ENCODE peak calls at places on chromosome 6, in ten cellular contexts. A is Peyer's patch, N is IMR-90, K is uterus, D is PC-9, P is psoas muscle, S is A673, J is tibial artery, Q is heart left ventricle, X is stomach. O is an unnamed sample.

GRCh38 chr6:42313941-42314570 is 96.4 kb upstream of the MRPS10 start:
- DNase-seq in A (no peak), K (no peak), N (peak), X (no peak), J (no peak), P (no peak), Q (no peak), S (no peak), D (no peak), O (no peak)

GRCh38 chr6:141700836-141701235 is 431.9 kb upstream of the GJE1 start:
- DNase-seq in S (peak), K (no peak), Q (no peak), J (no peak), N (peak), D (no peak), P (no peak), X (no peak), A (no peak), O (no peak)

GRCh38 chr6:152220785-152221184 is 413.3 kb downstream of the ESR1 start:
- DNase-seq in Q (peak), S (no peak), N (no peak), P (no peak), X (no peak), K (no peak), D (no peak), J (no peak), A (no peak), O (no peak)

GRCh38 chr6:143110996-143111395 is 50.3 kb downstream of the AIG1 start:
- DNase-seq in X (no peak), D (no peak), S (no peak), P (no peak), N (peak), Q (no peak), J (no peak), A (no peak), K (no peak), O (no peak)

GRCh38 chr6:128882560-128882959 is 378 bp upstream of the LAMA2 start:
- DNase-seq in A (no peak), P (no peak), K (no peak), X (no peak), N (peak), Q (no peak), D (no peak), S (no peak), J (no peak), O (no peak)

GRCh38 chr6:145814035-145814500 is 527 bp downstream of the FBXO30 start:
- DNase-seq in N (no peak), P (peak), K (no peak), J (no peak), A (peak), S (peak), D (no peak), X (no peak), Q (no peak), O (no peak)

GRCh38 chr6:56959938-56960337 is 5.0 kb downstream of the BEND6 start:
- DNase-seq in Q (no peak), N (peak), A (no peak), P (no peak), X (no peak), J (no peak), S (no peak), D (no peak), K (no peak), O (no peak)

GRCh38 chr6:15793288-15793687 is 130.5 kb upstream of the DTNBP1 start:
- DNase-seq in D (no peak), A (no peak), X (no peak), Q (no peak), K (no peak), S (no peak), P (peak), N (peak), J (no peak), O (no peak)

GRCh38 chr6:166579234-166579575 is 7.3 kb downstream of the RAMACL start:
- DNase-seq in D (no peak), J (no peak), P (no peak), Q (no peak), X (no peak), A (no peak), K (no peak), N (no peak), S (peak), O (no peak)

GRCh38 chr6:8506123-8506522 is 70.8 kb upstream of the SLC35B3 start:
- DNase-seq in K (no peak), N (no peak), X (no peak), Q (no peak), J (no peak), A (no peak), P (no peak), S (peak), D (no peak), O (no peak)

GRCh38 chr6:5981274-5982026 is 25.3 kb downstream of the NRN1 start:
- DNase-seq in A (no peak), J (no peak), K (no peak), Q (no peak), N (peak), D (no peak), P (no peak), X (no peak), S (peak), O (no peak)

DNA sequence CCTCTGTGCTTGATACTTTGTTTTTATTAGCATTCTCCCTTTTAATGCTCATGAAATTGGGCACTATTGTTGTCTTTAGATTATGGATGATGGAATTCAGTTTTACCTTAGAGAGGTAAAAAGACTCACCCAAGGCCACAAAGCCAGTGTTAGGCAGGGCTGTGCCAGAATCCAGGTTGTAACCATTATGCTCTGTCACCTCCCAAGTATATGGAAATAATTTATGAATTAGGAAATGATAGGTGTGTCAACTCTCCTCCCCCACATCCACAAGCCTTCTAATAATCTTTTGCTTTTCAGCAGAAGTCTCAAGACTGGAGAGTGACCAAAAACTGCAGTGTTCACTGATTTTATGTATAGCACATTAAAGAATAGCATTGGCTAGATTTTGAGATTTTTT is 13.0 kb downstream of the DCBLD1 start:
- DNase-seq in D (no peak), A (no peak), K (no peak), X (no peak), S (no peak), P (no peak), Q (no peak), J (no peak), N (no peak), O (no peak)
- H3K27ac ChIP-seq in D (no peak), A (no peak), K (no peak), X (no peak), S (no peak), P (no peak), Q (no peak), J (no peak), N (peak), O (no peak)

DNA sequence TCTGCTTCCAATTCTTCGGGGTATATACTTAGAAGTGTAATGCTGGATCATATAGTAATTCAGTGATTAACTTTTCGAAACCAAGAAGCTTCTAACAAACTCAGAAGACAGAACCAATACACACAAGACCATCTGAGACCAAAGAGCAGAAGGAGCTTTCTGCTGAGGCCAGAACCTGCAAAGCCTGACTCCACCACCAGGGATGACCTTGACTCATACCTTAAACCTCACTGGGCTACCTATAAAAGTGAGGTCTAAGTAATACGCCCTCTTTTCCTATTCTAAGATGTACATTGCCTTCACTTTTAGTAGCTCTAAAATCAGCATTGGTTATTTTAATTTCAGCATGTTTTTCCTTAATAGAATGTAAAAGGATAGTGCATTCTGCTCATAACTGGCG is 84.8 kb downstream of the FOXF2 start:
- DNase-seq in K (no peak), D (no peak), N (no peak), J (no peak), A (no peak), Q (no peak), P (no peak), X (no peak), S (no peak), O (no peak)
- TF ChIP-seq CTCF in K (no peak), D (peak), N (no peak), J (no peak), A (no peak), Q (no peak), P (no peak), X (no peak), S (no peak), O (no peak)

GRCh38 chr6:154506108-154506507 is 4.4 kb downstream of the CNKSR3 start:
- DNase-seq in N (no peak), A (no peak), P (no peak), X (no peak), Q (no peak), D (no peak), J (no peak), K (no peak), S (no peak), O (no peak)

GRCh38 chr6:154509421-154510143 is 903 bp downstream of the CNKSR3 start:
- DNase-seq in J (peak), Q (peak), K (peak), N (no peak), D (no peak), P (peak), A (peak), X (peak), S (peak), O (peak)

GRCh38 chr6:154508573-154509375 is 1.7 kb downstream of the CNKSR3 start:
- DNase-seq in J (no peak), A (peak), Q (no peak), D (peak), K (no peak), X (no peak), P (no peak), N (peak), S (no peak), O (no peak)

GRCh38 chr6:154504865-154505449 is 5.5 kb downstream of the CNKSR3 start:
- DNase-seq in A (no peak), P (no peak), X (no peak), D (no peak), K (no peak), N (no peak), J (no peak), S (no peak), Q (no peak), O (no peak)

GRCh38 chr6:154507209-154507898 is 3.1 kb downstream of the CNKSR3 start:
- DNase-seq in K (no peak), X (no peak), S (no peak), J (no peak), N (no peak), A (no peak), P (no peak), Q (no peak), D (no peak), O (no peak)
- H3K4me3 ChIP-seq in K (no peak), X (peak), S (no peak), J (peak), N (no peak), A (no peak), P (peak), Q (no peak), D (no peak), O (peak)

GRCh38 chr6:156583083-156583482 is 194.1 kb upstream of the ARID1B start:
- DNase-seq in P (no peak), S (no peak), J (no peak), K (no peak), X (no peak), N (no peak), Q (no peak), D (no peak), A (no peak), O (no peak)

GRCh38 chr6:156575361-156575760 is 201.8 kb upstream of the ARID1B start:
- DNase-seq in X (no peak), J (no peak), Q (no peak), A (no peak), D (no peak), S (no peak), K (no peak), N (no peak), P (no peak), O (no peak)

GRCh38 chr6:156577749-156578148 is 199.4 kb upstream of the ARID1B start:
- DNase-seq in X (no peak), P (no peak), K (no peak), D (no peak), J (no peak), A (no peak), S (no peak), N (no peak), Q (no peak), O (no peak)

GRCh38 chr6:156582509-156582992 is 194.6 kb upstream of the ARID1B start:
- DNase-seq in A (no peak), Q (no peak), N (no peak), D (no peak), P (no peak), X (no peak), K (no peak), S (no peak), J (no peak), O (no peak)

DNA sequence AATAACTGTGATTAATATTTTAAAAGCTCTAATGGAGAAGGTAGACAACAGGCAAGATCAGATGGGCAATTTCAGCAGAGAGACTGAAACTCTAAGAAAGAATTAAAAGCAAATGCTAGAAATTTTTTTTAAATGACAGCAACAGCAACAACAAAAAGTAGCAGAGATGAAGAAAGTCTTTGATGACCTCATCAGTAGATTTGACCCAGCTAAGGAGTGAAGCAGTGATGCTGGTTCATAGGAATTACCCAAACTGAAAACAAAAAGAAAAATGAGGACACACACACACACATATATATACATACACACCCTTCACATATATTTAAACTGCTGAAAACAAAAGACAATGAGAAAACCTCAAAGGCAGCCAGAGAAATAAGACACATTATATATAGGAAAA is 197.6 kb upstream of the ARID1B start:
- DNase-seq in S (no peak), Q (no peak), J (no peak), D (no peak), X (no peak), P (no peak), A (no peak), N (no peak), K (no peak), O (no peak)
- H3K27ac ChIP-seq in S (no peak), Q (no peak), J (no peak), D (no peak), X (no peak), P (no peak), A (no peak), N (no peak), K (no peak), O (no peak)

O was measured in coronary artery.